ENCODE peak calls at places on chromosomes 7 and 10, in eight cellular contexts. K is stomach, R is AG10803, U is PC-3, C is HFF-Myc, B is astrocyte of the cerebellum, H is endodermal cell, D is SK-N-SH. W is an unnamed sample.

GRCh38 chr10:87674963-87675362 is 15.3 kb downstream of the PAPSS2 start:
- DNase-seq in K (no peak), R (peak), U (no peak), C (no peak), B (no peak), H (no peak), D (no peak), W (no peak)

GRCh38 chr10:86756511-86757109 is at the start of gene BMPR1A:
- DNase-seq in K (peak), R (peak), U (peak), C (no peak), B (peak), H (peak), D (peak), W (no peak)

GRCh38 chr10:17179002-17179401 is 22.5 kb downstream of the TRDMT1 start:
- DNase-seq in K (no peak), R (peak), U (no peak), C (no peak), B (no peak), H (no peak), D (no peak), W (no peak)

GRCh38 chr10:112663181-112663879 is 216.3 kb downstream of the VTI1A start:
- DNase-seq in K (no peak), R (peak), U (peak), C (no peak), B (no peak), H (no peak), D (no peak), W (peak)

GRCh38 chr10:73591935-73592699 is 975 bp upstream of the USP54 start:
- DNase-seq in K (peak), R (peak), U (peak), C (no peak), B (no peak), H (peak), D (peak), W (no peak)

GRCh38 chr7:485188-486081 is 34.2 kb downstream of the PDGFA start:
- DNase-seq in K (peak), R (no peak), U (peak), C (no peak), B (no peak), H (no peak), D (no peak), W (no peak)

GRCh38 chr10:77195101-77195500 is 442.5 kb downstream of the KCNMA1 start:
- DNase-seq in K (no peak), R (peak), U (peak), C (peak), B (peak), H (no peak), D (no peak), W (peak)

GRCh38 chr10:125149278-125150047 is 10.9 kb downstream of the CTBP2 start:
- DNase-seq in K (peak), R (peak), U (peak), C (no peak), B (no peak), H (peak), D (no peak), W (no peak)

GRCh38 chr7:35026154-35026553 is 11.1 kb downstream of the DPY19L1 start:
- DNase-seq in K (no peak), R (no peak), U (peak), C (no peak), B (no peak), H (peak), D (no peak), W (no peak)

GRCh38 chr7:834277-834676 is 2.0 kb downstream of the SUN1 start:
- DNase-seq in K (no peak), R (no peak), U (no peak), C (no peak), B (no peak), H (no peak), D (no peak), W (no peak)

GRCh38 chr10:99619090-99619800 is 994 bp downstream of the SLC25A28 start:
- DNase-seq in K (no peak), R (peak), U (no peak), C (no peak), B (no peak), H (no peak), D (no peak), W (no peak)

GRCh38 chr7:157347217-157347904 is 10.6 kb downstream of the DNAJB6 start:
- DNase-seq in K (no peak), R (peak), U (peak), C (no peak), B (peak), H (no peak), D (no peak), W (peak)

GRCh38 chr10:78893217-78893616 is 175.5 kb upstream of the ZMIZ1 start:
- DNase-seq in K (no peak), R (no peak), U (no peak), C (no peak), B (no peak), H (no peak), D (no peak), W (no peak)

DNA sequence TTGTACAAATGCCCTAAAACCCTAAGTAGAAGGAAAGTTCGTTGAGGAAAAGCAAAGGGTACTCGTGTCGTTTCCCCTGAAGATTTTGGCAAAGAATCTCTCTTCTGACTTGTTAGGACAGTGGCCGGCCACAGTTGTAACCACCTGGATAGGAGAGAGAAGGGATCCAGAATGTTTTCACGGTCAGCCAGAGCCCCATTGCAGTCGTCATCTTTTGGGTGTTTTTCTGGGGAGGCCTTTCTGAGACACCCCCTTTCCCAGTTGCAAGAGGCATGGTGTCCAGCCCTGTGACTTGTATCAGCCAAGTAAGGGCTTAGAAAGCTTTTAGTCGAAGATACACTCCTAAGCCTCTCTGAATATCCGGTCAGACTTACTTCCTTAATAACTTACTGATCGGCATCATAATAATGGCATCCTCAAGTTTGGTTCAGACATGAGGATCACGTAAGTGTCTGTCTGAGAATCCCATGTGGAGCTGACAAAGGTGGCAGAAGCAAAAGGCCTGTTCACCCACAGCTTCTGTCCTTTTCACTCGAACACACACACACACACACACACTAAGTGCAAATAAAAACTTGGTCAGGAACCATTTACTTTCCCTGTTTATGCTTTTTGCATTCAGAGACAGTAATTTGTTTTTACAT is 435.7 kb upstream of the GALNT17 start:
- DNase-seq in K (no peak), R (peak), U (no peak), C (no peak), B (no peak), H (no peak), D (peak), W (peak)
- H3K4me3 ChIP-seq in K (peak), R (peak), U (no peak), C (peak), B (peak), H (peak), D (peak), W (peak)

GRCh38 chr10:7795605-7796004 is 7.6 kb downstream of the ATP5F1C start:
- DNase-seq in K (no peak), R (no peak), U (no peak), C (no peak), B (no peak), H (no peak), D (peak), W (no peak)

GRCh38 chr10:7794627-7795026 is 6.7 kb downstream of the ATP5F1C start:
- DNase-seq in K (no peak), R (no peak), U (no peak), C (no peak), B (no peak), H (no peak), D (no peak), W (no peak)

GRCh38 chr10:7792541-7792940 is 4.6 kb downstream of the ATP5F1C start:
- DNase-seq in K (no peak), R (no peak), U (peak), C (no peak), B (no peak), H (no peak), D (no peak), W (no peak)

GRCh38 chr10:7797582-7797981 is 9.6 kb downstream of the ATP5F1C start:
- DNase-seq in K (no peak), R (peak), U (peak), C (peak), B (peak), H (no peak), D (peak), W (no peak)
- H3K4me3 ChIP-seq in K (no peak), R (no peak), U (no peak), C (no peak), B (no peak), H (no peak), D (peak), W (no peak)

DNA sequence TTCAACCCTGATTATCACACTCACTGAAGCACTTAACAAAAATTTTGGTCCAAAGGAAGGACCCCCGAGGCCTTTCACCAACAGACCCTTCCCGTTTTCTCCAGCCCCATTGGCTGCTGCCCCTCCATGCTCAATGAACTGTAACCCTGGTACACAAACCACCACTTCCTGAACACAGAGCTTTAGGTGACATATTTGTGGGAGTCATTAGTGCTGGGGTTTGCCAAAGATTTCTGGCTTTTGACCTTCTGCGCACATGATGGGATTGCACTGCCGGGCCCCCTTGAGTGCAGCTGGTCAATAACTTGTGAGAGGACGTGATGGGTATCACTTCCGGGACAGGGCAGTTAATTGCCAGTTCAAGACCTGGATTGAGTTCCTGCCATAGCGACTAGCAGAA is 9.0 kb upstream of the CAMK1D start:
- DNase-seq in K (no peak), R (no peak), U (no peak), C (no peak), B (no peak), H (no peak), D (no peak), W (no peak)
- H3K4me3 ChIP-seq in K (no peak), R (no peak), U (no peak), C (no peak), B (no peak), H (no peak), D (no peak), W (no peak)

GRCh38 chr10:129380279-129380678 is 86.8 kb upstream of the MGMT start:
- DNase-seq in K (no peak), R (no peak), U (no peak), C (no peak), B (no peak), H (no peak), D (no peak), W (no peak)
- H3K4me3 ChIP-seq in K (no peak), R (no peak), U (no peak), C (no peak), B (no peak), H (no peak), D (no peak), W (no peak)

GRCh38 chr10:59900044-59900727 is 6.2 kb downstream of the CCDC6 start:
- DNase-seq in K (no peak), R (no peak), U (no peak), C (no peak), B (no peak), H (no peak), D (no peak), W (no peak)
- H3K4me3 ChIP-seq in K (no peak), R (no peak), U (no peak), C (no peak), B (no peak), H (no peak), D (no peak), W (no peak)

DNA sequence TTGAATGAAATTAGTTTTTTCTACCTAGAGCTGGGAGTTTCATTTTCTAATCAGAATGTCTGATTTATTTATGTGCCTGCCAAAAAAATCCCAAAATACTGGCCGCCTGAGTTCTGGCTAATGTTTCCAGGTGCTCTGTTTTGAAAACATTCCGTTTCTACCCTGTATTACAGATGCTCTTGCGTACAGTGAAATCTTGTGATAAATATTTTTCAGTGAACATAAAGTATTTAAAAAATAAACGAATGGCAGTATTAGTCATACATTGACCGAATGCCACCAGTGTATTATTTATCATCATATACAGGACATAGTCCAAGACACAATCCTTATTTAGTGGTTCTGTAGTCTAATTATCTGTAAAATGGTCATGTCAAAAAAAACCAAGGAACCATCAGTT is 102.8 kb downstream of the KAT6B start:
- DNase-seq in K (no peak), R (peak), U (peak), C (no peak), B (no peak), H (no peak), D (no peak), W (no peak)
- H3K4me3 ChIP-seq in K (no peak), R (no peak), U (peak), C (no peak), B (no peak), H (no peak), D (no peak), W (no peak)

DNA sequence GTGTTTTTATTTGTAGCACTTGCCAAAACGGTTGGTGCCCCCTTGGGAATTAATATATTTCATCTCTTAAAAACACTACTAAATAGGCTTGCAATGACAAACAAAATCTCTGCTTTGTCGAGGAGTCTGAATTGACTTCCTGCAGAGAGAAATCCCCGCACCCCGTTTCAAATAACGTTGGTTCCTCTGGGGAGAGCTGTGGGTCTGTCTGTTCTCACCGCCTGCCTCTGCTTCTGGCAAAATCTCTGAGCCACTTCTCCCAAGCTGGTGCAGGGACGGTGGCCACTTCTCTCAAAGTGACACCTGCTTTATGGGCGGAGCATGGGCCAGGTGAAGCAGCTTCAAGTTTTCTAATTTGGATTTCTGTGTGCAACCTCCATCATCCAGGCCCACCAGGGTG is 186.3 kb upstream of the ADARB2 start:
- DNase-seq in K (no peak), R (no peak), U (no peak), C (no peak), B (no peak), H (no peak), D (no peak), W (no peak)
- H3K4me3 ChIP-seq in K (no peak), R (no peak), U (no peak), C (no peak), B (no peak), H (no peak), D (no peak), W (no peak)

DNA sequence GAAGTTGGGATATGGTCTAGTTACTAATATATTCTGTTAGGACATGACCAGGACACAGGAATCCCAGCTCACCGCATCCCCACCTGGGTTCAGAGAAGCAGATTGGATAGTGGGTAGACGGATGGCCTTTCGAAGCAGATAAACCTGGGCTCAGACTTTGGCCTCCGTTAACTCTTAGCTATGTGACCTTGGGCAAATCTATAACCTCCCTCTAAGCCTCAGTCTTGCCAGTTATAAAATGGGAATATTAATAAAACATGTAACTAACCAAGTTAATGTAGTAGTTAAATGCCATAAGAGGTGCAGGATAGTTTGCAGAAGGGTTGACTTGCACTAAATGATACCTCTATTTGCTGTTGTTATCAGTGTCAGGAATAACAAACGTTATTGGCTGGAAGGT is 127.6 kb upstream of the JCAD start:
- DNase-seq in K (no peak), R (no peak), U (no peak), C (no peak), B (no peak), H (no peak), D (no peak), W (no peak)
- H3K4me3 ChIP-seq in K (peak), R (no peak), U (no peak), C (no peak), B (no peak), H (no peak), D (no peak), W (peak)

DNA sequence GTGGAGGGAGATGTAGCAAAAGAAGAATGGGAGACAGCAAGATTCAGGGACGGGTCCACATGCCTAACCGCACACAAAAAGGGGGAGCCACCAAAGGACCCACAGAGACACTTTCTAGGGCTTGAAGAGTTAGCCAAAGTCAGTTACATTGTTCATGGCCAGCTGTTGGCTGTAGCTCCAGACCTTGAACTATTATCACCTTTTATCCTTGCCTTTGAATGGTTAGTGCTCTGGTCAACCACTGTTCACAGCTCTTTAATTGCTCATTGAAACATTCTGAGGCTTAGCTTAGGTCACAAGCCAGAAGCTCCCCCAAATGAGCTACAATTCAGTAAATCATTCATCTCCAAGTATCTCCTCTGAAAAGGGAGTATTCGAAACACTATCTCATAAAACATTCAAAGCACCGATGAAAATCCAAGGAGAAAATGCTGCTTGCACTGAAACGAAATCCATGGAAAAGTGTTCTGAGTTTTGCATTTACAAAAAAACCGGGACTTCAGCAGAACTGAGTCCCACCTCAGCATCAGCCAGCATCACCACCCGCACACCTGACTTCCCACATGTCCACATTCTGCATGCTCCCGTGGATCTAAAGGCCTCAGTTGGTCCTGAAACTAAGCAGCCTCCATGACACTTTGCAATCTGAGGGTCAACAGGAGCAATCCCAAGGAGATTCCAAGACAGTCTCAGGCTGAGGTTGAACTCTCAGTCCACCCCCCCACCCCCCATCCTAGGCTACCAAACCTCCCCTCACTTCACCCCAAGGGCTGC is 4.0 kb downstream of the SORBS1 start:
- DNase-seq in K (no peak), R (no peak), U (no peak), C (no peak), B (no peak), H (no peak), D (no peak), W (no peak)
- H3K4me3 ChIP-seq in K (peak), R (no peak), U (no peak), C (no peak), B (no peak), H (no peak), D (no peak), W (no peak)

GRCh38 chr10:102752266-102752930 is 8.7 kb downstream of the WBP1L start:
- DNase-seq in K (no peak), R (peak), U (no peak), C (no peak), B (peak), H (no peak), D (no peak), W (no peak)
- H3K4me3 ChIP-seq in K (no peak), R (peak), U (no peak), C (no peak), B (no peak), H (no peak), D (no peak), W (no peak)

W was measured in epithelial cell of proximal tubule.